ENCODE peak calls at places on chromosomes 4 and X, in eight cellular contexts. One of them, this sample, is unnamed.

GRCh38 chrX:154775611-154776349 is 13.1 kb downstream of the DKC1 start:
- DNase-seq in body of pancreas: peak
- DNase-seq in left ventricle myocardium inferior: peak
- DNase-seq in astrocyte of the spinal cord: no peak
- DNase-seq in MM.1S: peak
- DNase-seq in heart right ventricle: no peak
- DNase-seq in GM23338: no peak
- DNase-seq in fibroblast of the aortic adventitia: no peak
- DNase-seq in this sample: no peak

GRCh38 chr4:163681208-163681821 is 186.8 kb downstream of the TMA16 start:
- DNase-seq in body of pancreas: no peak
- DNase-seq in left ventricle myocardium inferior: no peak
- DNase-seq in astrocyte of the spinal cord: peak
- DNase-seq in MM.1S: peak
- DNase-seq in heart right ventricle: no peak
- DNase-seq in GM23338: peak
- DNase-seq in fibroblast of the aortic adventitia: peak
- DNase-seq in this sample: peak

GRCh38 chrX:77743720-77744119 is 42.3 kb downstream of the ATRX start:
- DNase-seq in body of pancreas: no peak
- DNase-seq in left ventricle myocardium inferior: no peak
- DNase-seq in astrocyte of the spinal cord: peak
- DNase-seq in MM.1S: peak
- DNase-seq in heart right ventricle: no peak
- DNase-seq in GM23338: no peak
- DNase-seq in fibroblast of the aortic adventitia: no peak
- DNase-seq in this sample: no peak

GRCh38 chrX:132068405-132068804 is 45.3 kb downstream of the STK26 start:
- DNase-seq in body of pancreas: no peak
- DNase-seq in left ventricle myocardium inferior: no peak
- DNase-seq in astrocyte of the spinal cord: no peak
- DNase-seq in MM.1S: no peak
- DNase-seq in heart right ventricle: no peak
- DNase-seq in GM23338: no peak
- DNase-seq in fibroblast of the aortic adventitia: no peak
- DNase-seq in this sample: no peak

GRCh38 chr4:140448162-140448561 is 20.7 kb upstream of the CLGN start:
- DNase-seq in body of pancreas: no peak
- DNase-seq in left ventricle myocardium inferior: no peak
- DNase-seq in astrocyte of the spinal cord: no peak
- DNase-seq in MM.1S: no peak
- DNase-seq in heart right ventricle: no peak
- DNase-seq in GM23338: no peak
- DNase-seq in fibroblast of the aortic adventitia: no peak
- DNase-seq in this sample: no peak

GRCh38 chrX:20061869-20062254 is 54.8 kb downstream of the MAP7D2 start:
- DNase-seq in body of pancreas: no peak
- DNase-seq in left ventricle myocardium inferior: no peak
- DNase-seq in astrocyte of the spinal cord: peak
- DNase-seq in MM.1S: peak
- DNase-seq in heart right ventricle: no peak
- DNase-seq in GM23338: no peak
- DNase-seq in fibroblast of the aortic adventitia: peak
- DNase-seq in this sample: no peak

GRCh38 chrX:581717-582116 is 48.9 kb upstream of the SHOX start:
- DNase-seq in body of pancreas: no peak
- DNase-seq in left ventricle myocardium inferior: no peak
- DNase-seq in astrocyte of the spinal cord: no peak
- DNase-seq in MM.1S: no peak
- DNase-seq in heart right ventricle: no peak
- DNase-seq in GM23338: no peak
- DNase-seq in fibroblast of the aortic adventitia: no peak
- DNase-seq in this sample: no peak

GRCh38 chr4:75179510-75179909 is 246.6 kb downstream of the PARM1 start:
- DNase-seq in body of pancreas: no peak
- DNase-seq in left ventricle myocardium inferior: no peak
- DNase-seq in astrocyte of the spinal cord: no peak
- DNase-seq in MM.1S: no peak
- DNase-seq in heart right ventricle: no peak
- DNase-seq in GM23338: no peak
- DNase-seq in fibroblast of the aortic adventitia: no peak
- DNase-seq in this sample: no peak

GRCh38 chrX:131633285-131633917 is 89.5 kb downstream of the OR13H1 start:
- DNase-seq in body of pancreas: peak
- DNase-seq in left ventricle myocardium inferior: peak
- DNase-seq in astrocyte of the spinal cord: peak
- DNase-seq in MM.1S: peak
- DNase-seq in heart right ventricle: no peak
- DNase-seq in GM23338: peak
- DNase-seq in fibroblast of the aortic adventitia: peak
- DNase-seq in this sample: peak

GRCh38 chr4:177632481-177632880 is 190.2 kb upstream of the AGA start:
- DNase-seq in body of pancreas: no peak
- DNase-seq in left ventricle myocardium inferior: no peak
- DNase-seq in astrocyte of the spinal cord: peak
- DNase-seq in MM.1S: no peak
- DNase-seq in heart right ventricle: no peak
- DNase-seq in GM23338: no peak
- DNase-seq in fibroblast of the aortic adventitia: peak
- DNase-seq in this sample: no peak

GRCh38 chr4:158236304-158237030 is 26.2 kb downstream of the TMEM144 start:
- DNase-seq in body of pancreas: no peak
- DNase-seq in left ventricle myocardium inferior: no peak
- DNase-seq in astrocyte of the spinal cord: no peak
- DNase-seq in MM.1S: no peak
- DNase-seq in heart right ventricle: no peak
- DNase-seq in GM23338: no peak
- DNase-seq in fibroblast of the aortic adventitia: peak
- DNase-seq in this sample: no peak

GRCh38 chrX:43655151-43655676 is 885 bp upstream of the MAOA start:
- DNase-seq in body of pancreas: peak
- DNase-seq in left ventricle myocardium inferior: peak
- DNase-seq in astrocyte of the spinal cord: peak
- DNase-seq in MM.1S: peak
- DNase-seq in heart right ventricle: peak
- DNase-seq in GM23338: peak
- DNase-seq in fibroblast of the aortic adventitia: peak
- DNase-seq in this sample: no peak

GRCh38 chr4:152072001-152072485 is 311.2 kb upstream of the GATB start:
- DNase-seq in body of pancreas: no peak
- DNase-seq in left ventricle myocardium inferior: peak
- DNase-seq in astrocyte of the spinal cord: peak
- DNase-seq in MM.1S: no peak
- DNase-seq in heart right ventricle: peak
- DNase-seq in GM23338: no peak
- DNase-seq in fibroblast of the aortic adventitia: no peak
- DNase-seq in this sample: no peak

GRCh38 chrX:139126493-139126892 is 404.0 kb upstream of the F9 start:
- DNase-seq in body of pancreas: peak
- DNase-seq in left ventricle myocardium inferior: no peak
- DNase-seq in astrocyte of the spinal cord: no peak
- DNase-seq in MM.1S: peak
- DNase-seq in heart right ventricle: no peak
- DNase-seq in GM23338: peak
- DNase-seq in fibroblast of the aortic adventitia: no peak
- DNase-seq in this sample: peak

GRCh38 chr4:47210828-47211227 is 179.5 kb downstream of the GABRB1 start:
- DNase-seq in body of pancreas: no peak
- DNase-seq in left ventricle myocardium inferior: no peak
- DNase-seq in astrocyte of the spinal cord: no peak
- DNase-seq in MM.1S: no peak
- DNase-seq in heart right ventricle: no peak
- DNase-seq in GM23338: no peak
- DNase-seq in fibroblast of the aortic adventitia: no peak
- DNase-seq in this sample: no peak

GRCh38 chr4:47213971-47214370 is 182.6 kb downstream of the GABRB1 start:
- DNase-seq in body of pancreas: no peak
- DNase-seq in left ventricle myocardium inferior: no peak
- DNase-seq in astrocyte of the spinal cord: peak
- DNase-seq in MM.1S: no peak
- DNase-seq in heart right ventricle: no peak
- DNase-seq in GM23338: no peak
- DNase-seq in fibroblast of the aortic adventitia: peak
- DNase-seq in this sample: no peak

GRCh38 chr4:47215759-47216158 is 184.4 kb downstream of the GABRB1 start:
- DNase-seq in body of pancreas: no peak
- DNase-seq in left ventricle myocardium inferior: no peak
- DNase-seq in astrocyte of the spinal cord: peak
- DNase-seq in MM.1S: no peak
- DNase-seq in heart right ventricle: no peak
- DNase-seq in GM23338: no peak
- DNase-seq in fibroblast of the aortic adventitia: no peak
- DNase-seq in this sample: no peak

GRCh38 chr4:47213106-47213505 is 181.7 kb downstream of the GABRB1 start:
- DNase-seq in body of pancreas: no peak
- DNase-seq in left ventricle myocardium inferior: no peak
- DNase-seq in astrocyte of the spinal cord: peak
- DNase-seq in MM.1S: no peak
- DNase-seq in heart right ventricle: no peak
- DNase-seq in GM23338: no peak
- DNase-seq in fibroblast of the aortic adventitia: peak
- DNase-seq in this sample: no peak

DNA sequence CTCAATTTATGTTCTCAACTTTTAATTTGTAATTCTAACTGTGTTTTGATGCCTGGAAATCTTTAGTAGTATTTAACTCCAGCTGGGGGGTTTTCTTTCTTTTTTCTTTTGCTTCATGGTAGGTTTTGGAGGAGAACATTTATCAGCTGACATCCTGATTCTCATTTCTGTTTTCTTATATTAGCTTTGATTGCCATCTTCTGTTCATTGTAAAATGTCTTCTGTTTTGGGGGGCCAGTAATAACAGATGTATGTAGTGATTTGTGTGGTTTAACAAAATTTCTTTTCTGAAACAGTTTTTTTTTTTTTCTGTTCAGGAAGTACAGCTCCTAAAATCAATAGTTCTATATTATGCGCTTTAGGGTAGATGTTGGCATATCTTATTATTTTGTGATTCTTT is 182.2 kb downstream of the GABRB1 start:
- DNase-seq in body of pancreas: no peak
- DNase-seq in left ventricle myocardium inferior: no peak
- DNase-seq in astrocyte of the spinal cord: no peak
- DNase-seq in MM.1S: no peak
- DNase-seq in heart right ventricle: no peak
- DNase-seq in GM23338: no peak
- DNase-seq in fibroblast of the aortic adventitia: no peak
- DNase-seq in this sample: no peak
- H3K4me3 ChIP-seq in body of pancreas: no peak
- H3K4me3 ChIP-seq in left ventricle myocardium inferior: no peak
- H3K4me3 ChIP-seq in astrocyte of the spinal cord: no peak
- H3K4me3 ChIP-seq in MM.1S: no peak
- H3K4me3 ChIP-seq in heart right ventricle: no peak
- H3K4me3 ChIP-seq in GM23338: no peak
- H3K4me3 ChIP-seq in fibroblast of the aortic adventitia: no peak
- H3K4me3 ChIP-seq in this sample: no peak

GRCh38 chr4:39699676-39700409 is 1.9 kb downstream of the UBE2K start:
- DNase-seq in body of pancreas: no peak
- DNase-seq in left ventricle myocardium inferior: no peak
- DNase-seq in astrocyte of the spinal cord: peak
- DNase-seq in MM.1S: peak
- DNase-seq in heart right ventricle: no peak
- DNase-seq in GM23338: no peak
- DNase-seq in fibroblast of the aortic adventitia: peak
- DNase-seq in this sample: no peak
- H3K4me3 ChIP-seq in body of pancreas: no peak
- H3K4me3 ChIP-seq in left ventricle myocardium inferior: peak
- H3K4me3 ChIP-seq in astrocyte of the spinal cord: peak
- H3K4me3 ChIP-seq in MM.1S: peak
- H3K4me3 ChIP-seq in heart right ventricle: peak
- H3K4me3 ChIP-seq in GM23338: peak
- H3K4me3 ChIP-seq in fibroblast of the aortic adventitia: peak
- H3K4me3 ChIP-seq in this sample: peak

DNA sequence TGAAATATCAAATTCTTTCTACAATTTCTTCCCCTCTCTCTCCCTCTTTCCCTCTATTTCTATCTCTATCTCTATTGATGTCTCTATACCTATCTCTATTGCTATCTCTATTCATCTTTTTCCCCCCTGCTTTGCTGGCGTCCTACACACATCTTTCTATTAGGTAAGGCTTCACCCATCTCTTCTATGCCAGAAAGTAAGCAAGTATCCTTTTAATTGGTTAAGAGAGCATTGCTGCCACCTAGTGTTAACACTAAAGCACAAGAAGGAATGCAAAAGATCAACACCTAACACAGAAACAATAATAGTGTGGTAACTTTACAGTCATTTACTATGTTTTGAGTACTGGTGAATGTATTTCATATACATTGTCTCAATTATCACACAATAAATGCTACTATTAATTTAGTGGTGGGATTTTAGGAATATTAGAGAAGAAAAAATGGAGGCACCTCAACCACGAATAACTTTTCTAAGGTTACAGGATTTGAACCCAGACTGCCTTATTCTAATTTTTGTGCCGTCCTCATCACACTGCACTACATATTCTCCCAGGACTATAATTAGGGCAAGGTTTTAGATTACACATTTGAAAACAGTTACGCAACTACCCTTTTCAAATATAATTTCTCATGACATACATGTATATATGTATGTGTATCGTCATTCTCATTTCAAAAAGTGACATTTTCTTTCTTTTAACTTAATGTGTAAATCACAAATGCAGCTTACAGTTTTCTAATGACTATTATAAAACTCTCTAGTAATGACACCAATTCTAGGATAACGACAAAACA is 3.7 kb upstream of the C4orf36 start:
- DNase-seq in body of pancreas: no peak
- DNase-seq in left ventricle myocardium inferior: no peak
- DNase-seq in astrocyte of the spinal cord: peak
- DNase-seq in MM.1S: peak
- DNase-seq in heart right ventricle: no peak
- DNase-seq in GM23338: peak
- DNase-seq in fibroblast of the aortic adventitia: peak
- DNase-seq in this sample: peak
- H3K4me3 ChIP-seq in body of pancreas: no peak
- H3K4me3 ChIP-seq in left ventricle myocardium inferior: no peak
- H3K4me3 ChIP-seq in astrocyte of the spinal cord: no peak
- H3K4me3 ChIP-seq in MM.1S: no peak
- H3K4me3 ChIP-seq in heart right ventricle: no peak
- H3K4me3 ChIP-seq in GM23338: no peak
- H3K4me3 ChIP-seq in fibroblast of the aortic adventitia: no peak
- H3K4me3 ChIP-seq in this sample: no peak

DNA sequence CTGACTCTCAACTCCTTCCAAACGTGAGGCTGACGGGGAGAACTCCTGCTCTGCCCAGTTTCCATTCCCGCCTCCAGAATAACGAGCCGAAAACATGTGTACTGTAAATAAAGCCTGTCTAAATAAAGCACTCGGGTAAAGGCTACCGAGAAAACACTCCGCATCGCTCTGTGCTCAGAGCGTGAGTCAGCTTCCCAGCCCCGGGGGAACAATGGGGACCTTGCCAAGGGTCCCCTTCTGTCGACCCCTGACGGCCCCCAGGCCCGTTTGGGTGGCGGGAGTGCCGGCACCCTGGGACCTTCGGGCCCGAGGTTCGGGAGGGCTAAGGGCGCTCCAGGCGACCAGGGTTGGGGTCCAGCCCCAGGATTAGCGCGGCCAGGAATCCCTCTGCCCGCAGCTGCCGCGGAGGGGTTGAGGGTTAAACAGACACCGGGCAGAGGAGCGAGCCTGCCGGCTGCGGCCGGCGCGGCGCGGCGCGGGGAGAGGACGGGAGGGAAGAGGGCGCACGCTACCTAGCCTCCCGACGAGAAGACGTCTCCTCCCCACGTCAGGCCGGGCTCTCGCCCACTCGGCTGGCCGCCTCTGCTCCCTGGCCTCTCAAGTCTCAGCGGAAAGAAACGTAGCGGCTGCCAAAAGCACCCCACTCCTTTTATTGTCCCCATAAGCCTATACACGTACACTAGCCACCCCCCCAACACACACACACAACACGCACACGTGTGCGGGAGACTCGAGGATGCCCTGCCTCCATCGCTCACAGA is 85.5 kb downstream of the BCOR start:
- DNase-seq in body of pancreas: peak
- DNase-seq in left ventricle myocardium inferior: peak
- DNase-seq in astrocyte of the spinal cord: peak
- DNase-seq in MM.1S: no peak
- DNase-seq in heart right ventricle: peak
- DNase-seq in GM23338: peak
- DNase-seq in fibroblast of the aortic adventitia: peak
- DNase-seq in this sample: no peak
- H3K4me3 ChIP-seq in body of pancreas: no peak
- H3K4me3 ChIP-seq in left ventricle myocardium inferior: peak
- H3K4me3 ChIP-seq in astrocyte of the spinal cord: no peak
- H3K4me3 ChIP-seq in MM.1S: no peak
- H3K4me3 ChIP-seq in heart right ventricle: peak
- H3K4me3 ChIP-seq in GM23338: peak
- H3K4me3 ChIP-seq in fibroblast of the aortic adventitia: no peak
- H3K4me3 ChIP-seq in this sample: no peak

This sample was measured in Jurkat, Clone E6-1.